ENCODE peak calls at places on chromosomes 12 and 14, in six cellular contexts. S, R, L, U, K and F are unnamed samples.

GRCh38 chr12:11981174-11981733 is 89.5 kb upstream of the BCL2L14 start:
- DNase-seq in S (no peak), R (no peak), L (no peak), U (no peak), K (no peak), F (no peak)

GRCh38 chr14:51676549-51676948 is 24.8 kb downstream of the FRMD6 start:
- DNase-seq in S (no peak), R (no peak), L (no peak), U (peak), K (no peak), F (no peak)

GRCh38 chr12:2335517-2335916 is 282.7 kb downstream of the CACNA1C start:
- DNase-seq in S (no peak), R (no peak), L (no peak), U (no peak), K (no peak), F (no peak)

GRCh38 chr12:45257185-45257585 is 41.3 kb downstream of the ANO6 start:
- DNase-seq in S (no peak), R (no peak), L (no peak), U (no peak), K (no peak), F (no peak)

GRCh38 chr12:40016960-40017359 is 88.9 kb downstream of the SLC2A13 start:
- DNase-seq in S (no peak), R (no peak), L (no peak), U (no peak), K (no peak), F (no peak)

GRCh38 chr12:110180591-110181005 is 56.4 kb downstream of the IFT81 start:
- DNase-seq in S (no peak), R (no peak), L (no peak), U (no peak), K (no peak), F (no peak)

GRCh38 chr12:116406529-116406928 is 129.0 kb upstream of the MED13L start:
- DNase-seq in S (peak), R (peak), L (peak), U (peak), K (peak), F (peak)

GRCh38 chr14:24246765-24247212 is 4.4 kb upstream of the TINF2 start:
- DNase-seq in S (no peak), R (no peak), L (no peak), U (no peak), K (no peak), F (no peak)

GRCh38 chr14:77985235-77985634 is 184.9 kb upstream of the NRXN3 start:
- DNase-seq in S (peak), R (no peak), L (no peak), U (no peak), K (no peak), F (no peak)

GRCh38 chr14:52706286-52706685 is 714 bp upstream of the PSMC6 start:
- DNase-seq in S (no peak), R (no peak), L (no peak), U (peak), K (no peak), F (no peak)

GRCh38 chr14:81313775-81314429 is 86.2 kb downstream of the STON2 start:
- DNase-seq in S (no peak), R (no peak), L (no peak), U (no peak), K (no peak), F (no peak)